ENCODE peak calls at places on chromosomes 13 and 19, in four cellular contexts. E is choroid plexus epithelial cell, X is Caco-2, N is neural progenitor cell. B is an unnamed sample.

GRCh38 chr19:3565177-3565576 is 7.6 kb upstream of the HMG20B start:
- DNase-seq in N (no peak), E (peak; percentile 72), X (no peak), B (no peak)

GRCh38 chr13:74868044-74868443 is 613.9 kb downstream of the TBC1D4 start:
- DNase-seq in E (peak; percentile 41), X (no peak), N (no peak), B (no peak)

GRCh38 chr13:23799945-23800344 is 89.3 kb downstream of the MIPEP start:
- DNase-seq in N (no peak), E (peak; percentile 56), X (no peak), B (peak; percentile 37)

GRCh38 chr13:34458756-34459462 is 483.2 kb upstream of the NBEA start:
- DNase-seq in X (no peak), E (peak; percentile 7), N (no peak), B (no peak)

GRCh38 chr19:11421607-11422098 is 2.5 kb upstream of the RGL3 start:
- DNase-seq in N (peak; percentile 61), E (no peak), X (peak; percentile 24), B (no peak)

GRCh38 chr19:47435196-47435595 is 15.9 kb upstream of the MEIS3 start:
- DNase-seq in X (no peak), N (no peak), E (no peak), B (no peak)

GRCh38 chr13:21058361-21058760 is 3.0 kb downstream of the LATS2 start:
- DNase-seq in X (no peak), E (peak; percentile 67), N (no peak), B (no peak)

GRCh38 chr13:41188584-41188983 is 5.8 kb downstream of the KBTBD7 start:
- DNase-seq in X (no peak), N (no peak), E (peak; percentile 66), B (no peak)

GRCh38 chr19:31304877-31305312 is 44.3 kb downstream of the TSHZ3 start:
- DNase-seq in N (no peak), E (peak; percentile 59), X (no peak), B (no peak)

GRCh38 chr13:22049384-22049783 is 378.5 kb downstream of the FGF9 start:
- DNase-seq in E (no peak), X (no peak), N (no peak), B (no peak)

GRCh38 chr13:74869846-74870245 is 612.1 kb downstream of the TBC1D4 start:
- DNase-seq in N (no peak), E (peak; percentile 62), X (no peak), B (no peak)

GRCh38 chr13:90800082-90800746 is 547.3 kb upstream of the MIR17HG start:
- DNase-seq in E (peak; percentile 22), N (no peak), X (no peak), B (no peak)

GRCh38 chr19:7655581-7655980 is 13.3 kb upstream of the RETN start:
- DNase-seq in X (no peak), N (no peak), E (no peak), B (no peak)

GRCh38 chr13:73465629-73465974 is 406.8 kb downstream of the KLF5 start:
- DNase-seq in N (no peak), X (no peak), E (no peak), B (no peak)

GRCh38 chr19:5423567-5424125 is 31.6 kb upstream of the ZNRF4 start:
- DNase-seq in E (no peak), N (no peak), X (no peak), B (no peak)

GRCh38 chr13:78881746-78882145 is 222.8 kb upstream of the OBI1 start:
- DNase-seq in N (no peak), E (no peak), X (no peak), B (no peak)

GRCh38 chr13:22938576-22938975 is 242.2 kb upstream of the SGCG start:
- DNase-seq in X (no peak), N (no peak), E (no peak), B (no peak)

GRCh38 chr19:7004313-7004931 is 16.8 kb downstream of the MBD3L2B start:
- DNase-seq in N (peak; percentile 38), E (no peak), X (no peak), B (no peak)

GRCh38 chr19:28941833-28942232 is 271.1 kb downstream of the UQCRFS1 start:
- DNase-seq in X (no peak), N (no peak), E (no peak), B (no peak)

GRCh38 chr19:10006335-10006708 is 4.0 kb downstream of the COL5A3 start:
- DNase-seq in E (peak; percentile 60), N (no peak), X (no peak), B (no peak)

GRCh38 chr19:47186337-47187022 is 44.5 kb downstream of the BBC3 start:
- DNase-seq in E (no peak), X (no peak), N (no peak), B (peak; percentile 67)

GRCh38 chr19:7520131-7521051 is 2.0 kb upstream of the MCOLN1 start:
- DNase-seq in E (no peak), N (no peak), X (no peak), B (no peak)

GRCh38 chr13:29924951-29925350 is 74.5 kb upstream of the UBL3 start:
- DNase-seq in E (no peak), X (no peak), N (no peak), B (no peak)

GRCh38 chr13:46057251-46058015 is 4.9 kb upstream of the ZC3H13 start:
- DNase-seq in E (no peak), N (peak; percentile 31), X (no peak), B (no peak)
- H3K4me3 ChIP-seq in E (no peak overlapping the region), N (no peak overlapping the region), X (no peak overlapping the region), B (no peak overlapping the region)

GRCh38 chr19:55408320-55408836 is 790 bp upstream of the UBE2S start:
- DNase-seq in E (no peak), X (no peak), N (no peak), B (no peak)

GRCh38 chr19:55405638-55406037 is 1.9 kb downstream of the UBE2S start:
- DNase-seq in E (no peak), N (no peak), X (no peak), B (no peak)

GRCh38 chr19:55406869-55407624 is 541 bp downstream of the UBE2S start:
- DNase-seq in X (peak; percentile 36), E (peak; percentile 48), N (peak; percentile 42), B (no peak)

GRCh38 chr19:55407625-55408319 is at the start of gene UBE2S:
- DNase-seq in E (peak; percentile 100), N (peak; percentile 99), X (peak; percentile 99), B (peak; percentile 99)

GRCh38 chr19:55406091-55406868 is 1.3 kb downstream of the UBE2S start:
- DNase-seq in E (no peak), X (no peak), N (no peak), B (no peak)
- H3K4me3 ChIP-seq in E (peak overlapping the region; percentile 87), X (peak overlapping the region; percentile 94), N (peak overlapping the region; percentile 88), B (peak overlapping the region; percentile 70)

GRCh38 chr19:15196683-15197005 is 4.2 kb downstream of the NOTCH3 start:
- DNase-seq in X (no peak), N (no peak), E (no peak), B (no peak)
- H3K4me3 ChIP-seq in X (no peak overlapping the region), N (peak overlapping the region; percentile 63), E (no peak overlapping the region), B (no peak overlapping the region)

DNA sequence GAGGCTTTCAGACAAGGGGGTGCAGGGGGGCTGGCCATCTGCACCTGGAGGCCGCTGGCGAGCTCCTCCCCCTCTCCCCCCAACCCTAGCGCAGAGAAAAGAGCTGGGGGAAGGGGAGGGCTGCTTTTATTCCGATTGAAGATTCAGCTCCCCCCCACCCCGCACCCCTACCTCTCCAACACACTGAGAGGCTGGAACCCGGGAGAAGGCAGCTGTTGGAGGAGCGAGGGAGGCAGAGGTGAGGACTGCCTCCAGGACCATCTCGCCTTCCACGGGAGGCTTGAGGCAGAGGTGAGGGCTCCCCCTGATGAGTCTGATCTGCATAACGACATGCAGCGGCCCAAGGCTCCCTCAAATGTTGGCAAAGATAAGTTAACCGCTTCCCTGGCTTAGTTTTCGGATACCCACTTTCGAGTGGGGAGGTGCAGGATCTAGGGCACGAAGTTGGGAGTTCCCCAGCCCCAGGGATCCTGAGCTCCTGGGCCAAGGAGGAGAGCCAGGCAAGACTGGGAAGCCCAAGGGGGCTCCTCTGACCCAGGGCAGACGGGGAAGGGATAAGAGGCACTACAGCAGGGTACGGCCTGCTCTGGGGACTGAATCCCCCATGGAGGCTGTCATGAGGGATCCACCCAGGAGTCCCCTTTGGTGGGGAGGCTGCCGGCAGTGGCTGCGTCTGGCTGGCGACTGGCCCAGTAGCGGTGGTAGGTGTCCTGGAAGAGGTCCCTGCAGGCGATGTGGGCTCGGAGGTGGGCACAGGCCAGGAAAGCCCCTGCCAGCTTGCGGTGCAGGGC is 1.2 kb upstream of the NUMBL start:
- DNase-seq in X (peak; percentile 18), N (peak; percentile 28), E (no peak), B (no peak)
- H3K4me3 ChIP-seq in X (peak overlapping the region; percentile 58), N (no peak overlapping the region), E (peak overlapping the region; percentile 47), B (no peak overlapping the region)

DNA sequence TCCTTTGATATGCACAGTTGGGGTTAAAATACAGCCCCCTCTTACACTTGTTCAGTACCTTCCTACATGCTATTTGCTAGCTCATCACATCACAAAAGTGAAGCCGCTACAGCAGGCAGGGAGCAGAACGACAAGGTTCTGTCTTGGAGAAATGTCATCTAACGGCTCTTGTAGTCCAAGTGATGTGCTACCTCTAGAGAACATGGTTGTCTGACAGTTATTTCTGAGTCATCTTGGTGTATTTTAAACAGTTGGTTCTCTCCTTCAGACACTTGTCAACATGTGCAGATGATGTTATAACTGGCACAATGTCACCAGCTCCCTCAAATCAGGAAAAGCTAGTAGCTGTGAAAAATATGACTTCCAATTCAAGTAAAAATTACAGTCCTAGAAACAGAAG is 865.0 kb downstream of the PCDH9 start:
- DNase-seq in E (no peak), N (no peak), X (no peak), B (no peak)
- H3K4me3 ChIP-seq in E (no peak overlapping the region), N (no peak overlapping the region), X (no peak overlapping the region), B (no peak overlapping the region)

GRCh38 chr19:33125929-33126388 is 6.0 kb upstream of the WDR88 start:
- DNase-seq in X (peak; percentile 66), N (peak; percentile 72), E (peak; percentile 82), B (peak; percentile 22)
- H3K4me3 ChIP-seq in X (no peak overlapping the region), N (no peak overlapping the region), E (no peak overlapping the region), B (no peak overlapping the region)

GRCh38 chr13:113449693-113450347 is 3.5 kb downstream of the ADPRHL1 start:
- DNase-seq in N (no peak), X (no peak), E (no peak), B (no peak)

GRCh38 chr13:113448545-113448884 is 4.8 kb downstream of the ADPRHL1 start:
- DNase-seq in X (no peak), N (no peak), E (no peak), B (no peak)

GRCh38 chr13:113446488-113446854 is 6.8 kb downstream of the ADPRHL1 start:
- DNase-seq in X (no peak), E (no peak), N (no peak), B (no peak)

GRCh38 chr13:113447596-113447995 is 5.7 kb downstream of the ADPRHL1 start:
- DNase-seq in X (no peak), N (no peak), E (no peak), B (no peak)

DNA sequence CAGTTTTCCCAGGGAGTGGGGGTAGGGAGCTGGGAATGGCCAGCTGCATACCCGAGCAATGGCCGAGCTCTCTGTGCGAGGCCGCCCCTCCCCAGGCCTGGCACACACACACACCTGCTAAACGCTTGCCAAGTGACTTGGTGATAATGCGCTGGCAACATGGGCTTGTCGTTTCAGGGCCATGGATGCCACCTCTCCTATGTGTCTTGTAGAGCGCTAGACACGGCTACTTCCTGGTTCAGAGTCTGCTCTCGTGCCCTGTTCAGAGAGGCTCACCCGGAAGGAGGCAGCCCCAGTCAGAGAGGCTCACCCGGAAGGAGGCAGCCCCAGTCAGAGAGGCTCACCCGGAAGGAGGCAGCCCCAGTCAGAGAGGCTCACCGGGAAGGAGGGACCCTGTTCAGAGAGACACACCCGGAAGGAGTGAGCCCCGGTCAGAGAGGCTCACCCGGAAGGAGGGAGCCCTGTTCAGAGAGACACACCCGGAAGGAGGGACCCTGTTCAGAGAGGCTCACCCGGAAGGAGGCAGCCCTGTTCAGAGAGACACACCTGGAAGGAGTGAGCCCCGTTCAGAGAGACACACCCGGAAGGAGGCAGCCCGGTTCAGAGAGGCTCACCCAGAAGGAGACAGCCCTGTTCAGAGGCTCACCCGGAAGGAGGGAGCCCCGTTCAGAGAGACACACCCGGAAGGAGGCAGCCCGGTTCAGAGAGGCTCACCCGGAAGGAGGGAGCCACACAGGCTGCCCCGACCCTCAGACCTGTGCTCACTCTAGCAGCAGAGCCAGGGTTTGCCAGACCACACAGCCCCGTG is 4.2 kb downstream of the ADPRHL1 start:
- DNase-seq in X (peak; percentile 91), N (no peak), E (no peak), B (no peak)
- H3K4me3 ChIP-seq in X (peak overlapping the region; percentile 44), N (no peak overlapping the region), E (no peak overlapping the region), B (peak overlapping the region; percentile 69)